ENCODE peak calls at places on chromosome 5, in six cellular contexts. C is activated T-cell treated with anti-CD3 and anti-CD28 coated beads, Interleukin-2, amount 50 U/mL, for 72 hours; E is Panc1; X is heart right ventricle; R is activated CD8-positive, alpha-beta memory T cell treated with anti-CD3 and anti-CD28 coated beads, Interleukin-2, amount 10 ng/mL, durations not matched to agents 7 days and 5 days; L is activated CD8-positive, alpha-beta T cell treated with anti-CD3 and anti-CD28 coated beads for 36 hours. D is an unnamed sample.

GRCh38 chr5:102498271-102499034 is at the start of gene SLCO6A1:
- ATAC-seq in C (no peak), E (no peak), X (no peak), R (no peak), L (no peak), D (no peak)

GRCh38 chr5:114789773-114790402 is 379.8 kb downstream of the TRIM36 start:
- ATAC-seq in C (no peak), E (no peak), X (no peak), R (no peak), L (peak; percentile 39), D (no peak)

GRCh38 chr5:14946813-14947640 is 75.4 kb upstream of the ANKH start:
- ATAC-seq in C (peak; percentile 89), E (no peak), X (peak; percentile 69), R (peak; percentile 85), L (peak; percentile 92), D (peak; percentile 80)

GRCh38 chr5:159916841-159917761 is 819 bp downstream of the ADRA1B start:
- ATAC-seq in C (no peak), E (peak; percentile 40), X (no peak), R (no peak), L (no peak), D (no peak)

GRCh38 chr5:169874626-169875025 is 105.7 kb downstream of the INSYN2B start:
- ATAC-seq in C (no peak), E (no peak), X (peak; percentile 64), R (no peak), L (no peak), D (no peak)

GRCh38 chr5:124583469-124584350 is 162.7 kb downstream of the ZNF608 start:
- ATAC-seq in C (peak; percentile 95), E (no peak), X (no peak), R (peak; percentile 92), L (peak; percentile 92), D (peak; percentile 96)

GRCh38 chr5:5645891-5646290 is 223.4 kb downstream of the ICE1 start:
- ATAC-seq in C (no peak), E (no peak), X (no peak), R (no peak), L (no peak), D (no peak)

GRCh38 chr5:35233121-35233520 is 2.8 kb upstream of the PRLR start:
- ATAC-seq in C (no peak), E (no peak), X (no peak), R (no peak), L (no peak), D (no peak)

GRCh38 chr5:109876941-109877669 is 187.4 kb downstream of the MAN2A1 start:
- ATAC-seq in C (no peak), E (peak; percentile 26), X (no peak), R (no peak), L (no peak), D (no peak)

GRCh38 chr5:76180817-76181805 is 97.9 kb downstream of the SV2C start:
- ATAC-seq in C (peak; percentile 79), E (no peak), X (no peak), R (peak; percentile 92), L (peak; percentile 85), D (peak; percentile 85)

GRCh38 chr5:35149041-35149440 is 81.2 kb downstream of the PRLR start:
- ATAC-seq in C (no peak), E (no peak), X (no peak), R (no peak), L (no peak), D (no peak)

GRCh38 chr5:141672856-141673813 is 8.9 kb downstream of the ARAP3 start:
- ATAC-seq in C (no peak), E (no peak), X (peak; percentile 53), R (no peak), L (peak; percentile 63), D (no peak)

GRCh38 chr5:99808657-99809230 is 726.4 kb upstream of the FAM174A start:
- ATAC-seq in C (no peak), E (no peak), X (no peak), R (no peak), L (no peak), D (no peak)

GRCh38 chr5:142301487-142302035 is 23.3 kb downstream of the SPRY4 start:
- ATAC-seq in C (no peak), E (no peak), X (no peak), R (peak; percentile 63), L (no peak), D (no peak)

GRCh38 chr5:80190960-80191359 is 64.9 kb downstream of the SERINC5 start:
- ATAC-seq in C (no peak), E (no peak), X (no peak), R (peak; percentile 13), L (peak; percentile 6), D (no peak)

GRCh38 chr5:77186990-77187389 is 23.5 kb upstream of the PDE8B start:
- ATAC-seq in C (no peak), E (no peak), X (no peak), R (no peak), L (no peak), D (no peak)

GRCh38 chr5:178163772-178164735 is 10.4 kb upstream of the NHP2 start:
- ATAC-seq in C (peak; percentile 99), E (peak; percentile 99), X (peak; percentile 91), R (peak; percentile 99), L (peak; percentile 100), D (peak; percentile 99)

GRCh38 chr5:128773378-128773777 is 191.9 kb upstream of the SLC27A6 start:
- ATAC-seq in C (no peak), E (no peak), X (no peak), R (no peak), L (no peak), D (no peak)

GRCh38 chr5:168219515-168220410 is 71.7 kb upstream of the WWC1 start:
- ATAC-seq in C (peak; percentile 59), E (peak; percentile 80), X (peak; percentile 63), R (peak; percentile 64), L (peak; percentile 51), D (peak; percentile 66)

GRCh38 chr5:31485376-31486207 is 46.3 kb downstream of the DROSHA start:
- ATAC-seq in C (no peak), E (no peak), X (no peak), R (no peak), L (no peak), D (no peak)

GRCh38 chr5:16007750-16008415 is 171.7 kb downstream of the MARCHF11 start:
- ATAC-seq in C (no peak), E (no peak), X (peak; percentile 86), R (no peak), L (no peak), D (no peak)